ENCODE peak calls at places on chromosomes 16 and 17, in nine cellular contexts. One of them, this sample, is unnamed.
A peak's percentile ranks its signal among the peaks of the same experiment; 100 is the strongest.

GRCh38 chr16:5580772-5581171 is 483.2 kb upstream of the EEF2KMT start:
- DNase-seq in prostate gland: no peak
- DNase-seq in HCT116: no peak
- DNase-seq in mammary epithelial cell: no peak
- DNase-seq in SK-N-MC: no peak
- DNase-seq in body of pancreas: no peak
- DNase-seq in upper lobe of right lung: no peak
- DNase-seq in PC-3: no peak
- DNase-seq in mesenchymal stem cell: no peak
- DNase-seq in this sample: no peak

GRCh38 chr17:79074650-79075432 is at the start of gene ENGASE:
- DNase-seq in body of pancreas: peak; percentile 98
- DNase-seq in upper lobe of right lung: peak; percentile 99
- DNase-seq in PC-3: peak; percentile 97
- DNase-seq in SK-N-MC: no peak
- DNase-seq in mammary epithelial cell: peak; percentile 87
- DNase-seq in prostate gland: peak; percentile 93
- DNase-seq in mesenchymal stem cell: peak; percentile 91
- DNase-seq in HCT116: peak; percentile 92
- DNase-seq in this sample: peak; percentile 93

GRCh38 chr16:19517424-19518089 is 4.3 kb downstream of the GDE1 start:
- DNase-seq in prostate gland: no peak
- DNase-seq in PC-3: peak; percentile 92
- DNase-seq in upper lobe of right lung: no peak
- DNase-seq in mesenchymal stem cell: peak; percentile 80
- DNase-seq in SK-N-MC: no peak
- DNase-seq in HCT116: no peak
- DNase-seq in body of pancreas: no peak
- DNase-seq in mammary epithelial cell: peak; percentile 79
- DNase-seq in this sample: peak; percentile 73

GRCh38 chr17:67942810-67943209 is 53.5 kb downstream of the C17orf58 start:
- DNase-seq in mesenchymal stem cell: peak; percentile 7
- DNase-seq in upper lobe of right lung: no peak
- DNase-seq in mammary epithelial cell: no peak
- DNase-seq in HCT116: no peak
- DNase-seq in SK-N-MC: no peak
- DNase-seq in prostate gland: no peak
- DNase-seq in PC-3: peak; percentile 75
- DNase-seq in body of pancreas: no peak
- DNase-seq in this sample: no peak

GRCh38 chr16:21940570-21940969 is 12.6 kb upstream of the UQCRC2 start:
- DNase-seq in HCT116: no peak
- DNase-seq in upper lobe of right lung: no peak
- DNase-seq in prostate gland: no peak
- DNase-seq in SK-N-MC: no peak
- DNase-seq in body of pancreas: no peak
- DNase-seq in PC-3: no peak
- DNase-seq in mammary epithelial cell: no peak
- DNase-seq in mesenchymal stem cell: no peak
- DNase-seq in this sample: no peak

GRCh38 chr16:3846595-3847091 is 33.9 kb downstream of the CREBBP start:
- DNase-seq in mammary epithelial cell: no peak
- DNase-seq in prostate gland: no peak
- DNase-seq in upper lobe of right lung: no peak
- DNase-seq in mesenchymal stem cell: no peak
- DNase-seq in PC-3: no peak
- DNase-seq in HCT116: no peak
- DNase-seq in SK-N-MC: no peak
- DNase-seq in body of pancreas: no peak
- DNase-seq in this sample: no peak

GRCh38 chr17:65799454-65799853 is 238.0 kb upstream of the AXIN2 start:
- DNase-seq in SK-N-MC: no peak
- DNase-seq in PC-3: no peak
- DNase-seq in mammary epithelial cell: no peak
- DNase-seq in upper lobe of right lung: no peak
- DNase-seq in prostate gland: no peak
- DNase-seq in HCT116: no peak
- DNase-seq in body of pancreas: no peak
- DNase-seq in mesenchymal stem cell: no peak
- DNase-seq in this sample: no peak

GRCh38 chr17:40862985-40863733 is 3.9 kb downstream of the KRT12 start:
- DNase-seq in HCT116: no peak
- DNase-seq in mammary epithelial cell: no peak
- DNase-seq in PC-3: no peak
- DNase-seq in mesenchymal stem cell: peak; percentile 15
- DNase-seq in body of pancreas: no peak
- DNase-seq in upper lobe of right lung: no peak
- DNase-seq in prostate gland: no peak
- DNase-seq in SK-N-MC: no peak
- DNase-seq in this sample: no peak

GRCh38 chr17:38707678-38708351 is 2.7 kb downstream of the MLLT6 start:
- DNase-seq in HCT116: no peak
- DNase-seq in prostate gland: no peak
- DNase-seq in upper lobe of right lung: no peak
- DNase-seq in PC-3: no peak
- DNase-seq in mesenchymal stem cell: no peak
- DNase-seq in SK-N-MC: no peak
- DNase-seq in body of pancreas: no peak
- DNase-seq in mammary epithelial cell: no peak
- DNase-seq in this sample: no peak

GRCh38 chr16:57667526-57668258 is 414 bp upstream of the ADGRG3 start:
- DNase-seq in body of pancreas: no peak
- DNase-seq in mesenchymal stem cell: peak; percentile 59
- DNase-seq in upper lobe of right lung: peak; percentile 78
- DNase-seq in HCT116: no peak
- DNase-seq in prostate gland: no peak
- DNase-seq in SK-N-MC: no peak
- DNase-seq in PC-3: no peak
- DNase-seq in mammary epithelial cell: no peak
- DNase-seq in this sample: no peak

GRCh38 chr16:11159189-11159588 is 96.8 kb downstream of the SOCS1 start:
- DNase-seq in body of pancreas: no peak
- DNase-seq in upper lobe of right lung: no peak
- DNase-seq in SK-N-MC: no peak
- DNase-seq in HCT116: no peak
- DNase-seq in mammary epithelial cell: no peak
- DNase-seq in prostate gland: no peak
- DNase-seq in mesenchymal stem cell: no peak
- DNase-seq in PC-3: no peak
- DNase-seq in this sample: no peak

GRCh38 chr16:83176802-83177201 is 550.0 kb downstream of the CDH13 start:
- DNase-seq in body of pancreas: no peak
- DNase-seq in mammary epithelial cell: no peak
- DNase-seq in SK-N-MC: no peak
- DNase-seq in mesenchymal stem cell: no peak
- DNase-seq in upper lobe of right lung: no peak
- DNase-seq in HCT116: no peak
- DNase-seq in PC-3: no peak
- DNase-seq in prostate gland: no peak
- DNase-seq in this sample: no peak

GRCh38 chr17:57963149-57963511 is 7.9 kb upstream of the CUEDC1 start:
- DNase-seq in upper lobe of right lung: no peak
- DNase-seq in body of pancreas: no peak
- DNase-seq in SK-N-MC: no peak
- DNase-seq in mammary epithelial cell: no peak
- DNase-seq in prostate gland: no peak
- DNase-seq in mesenchymal stem cell: no peak
- DNase-seq in PC-3: no peak
- DNase-seq in HCT116: no peak
- DNase-seq in this sample: no peak

GRCh38 chr16:82782715-82783251 is 156.0 kb downstream of the CDH13 start:
- DNase-seq in mesenchymal stem cell: no peak
- DNase-seq in PC-3: no peak
- DNase-seq in body of pancreas: peak; percentile 50
- DNase-seq in prostate gland: peak; percentile 8
- DNase-seq in upper lobe of right lung: no peak
- DNase-seq in SK-N-MC: no peak
- DNase-seq in mammary epithelial cell: no peak
- DNase-seq in HCT116: no peak
- DNase-seq in this sample: no peak

GRCh38 chr16:74480150-74481029 is 59.1 kb upstream of the CLEC18B start:
- DNase-seq in PC-3: peak; percentile 90
- DNase-seq in prostate gland: peak; percentile 83
- DNase-seq in HCT116: peak; percentile 71
- DNase-seq in mesenchymal stem cell: no peak
- DNase-seq in body of pancreas: peak; percentile 10
- DNase-seq in SK-N-MC: no peak
- DNase-seq in mammary epithelial cell: peak; percentile 72
- DNase-seq in upper lobe of right lung: no peak
- DNase-seq in this sample: peak; percentile 90

GRCh38 chr16:81987121-81987520 is 24.1 kb downstream of the SDR42E1 start:
- DNase-seq in upper lobe of right lung: no peak
- DNase-seq in PC-3: no peak
- DNase-seq in SK-N-MC: no peak
- DNase-seq in HCT116: no peak
- DNase-seq in body of pancreas: no peak
- DNase-seq in mesenchymal stem cell: no peak
- DNase-seq in mammary epithelial cell: no peak
- DNase-seq in prostate gland: no peak
- DNase-seq in this sample: no peak

GRCh38 chr17:65013613-65014391 is 42.7 kb downstream of the GNA13 start:
- DNase-seq in mesenchymal stem cell: peak; percentile 88
- DNase-seq in PC-3: peak; percentile 85
- DNase-seq in mammary epithelial cell: peak; percentile 84
- DNase-seq in body of pancreas: no peak
- DNase-seq in SK-N-MC: no peak
- DNase-seq in prostate gland: no peak
- DNase-seq in HCT116: peak; percentile 37
- DNase-seq in upper lobe of right lung: no peak
- DNase-seq in this sample: peak; percentile 48

GRCh38 chr17:45790296-45790922 is 6.3 kb downstream of the CRHR1 start:
- DNase-seq in HCT116: no peak
- DNase-seq in body of pancreas: peak; percentile 42
- DNase-seq in PC-3: peak; percentile 27
- DNase-seq in mammary epithelial cell: no peak
- DNase-seq in mesenchymal stem cell: no peak
- DNase-seq in SK-N-MC: no peak
- DNase-seq in upper lobe of right lung: no peak
- DNase-seq in prostate gland: peak; percentile 62
- DNase-seq in this sample: no peak

GRCh38 chr17:45334231-45334630 is 17.4 kb upstream of the MAP3K14 start:
- DNase-seq in mesenchymal stem cell: no peak
- DNase-seq in body of pancreas: no peak
- DNase-seq in HCT116: no peak
- DNase-seq in prostate gland: no peak
- DNase-seq in SK-N-MC: no peak
- DNase-seq in mammary epithelial cell: no peak
- DNase-seq in PC-3: no peak
- DNase-seq in upper lobe of right lung: peak; percentile 32
- DNase-seq in this sample: no peak

DNA sequence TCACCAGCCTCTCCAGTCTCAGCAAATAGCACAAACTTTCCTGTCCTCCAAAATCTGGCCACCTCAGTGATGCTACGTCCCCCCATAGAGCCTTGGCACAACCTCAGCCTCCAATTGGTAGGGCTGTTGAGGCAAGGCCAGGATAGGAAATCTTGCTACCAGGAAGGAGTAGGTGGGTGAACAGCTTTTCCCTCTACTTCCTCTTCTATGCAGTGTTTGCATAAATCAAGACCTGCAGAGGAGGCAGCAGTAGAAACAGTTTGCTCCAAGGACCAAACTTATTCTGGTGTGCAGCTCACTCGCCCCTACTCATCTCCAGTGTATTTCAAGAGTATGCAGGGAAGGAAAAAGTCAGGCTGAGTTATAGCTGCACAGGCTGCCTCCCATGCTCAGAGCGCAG is 740 bp upstream of the DPEP2 start:
- DNase-seq in prostate gland: no peak
- DNase-seq in upper lobe of right lung: no peak
- DNase-seq in mesenchymal stem cell: no peak
- DNase-seq in body of pancreas: no peak
- DNase-seq in PC-3: no peak
- DNase-seq in SK-N-MC: no peak
- DNase-seq in mammary epithelial cell: no peak
- DNase-seq in HCT116: no peak
- DNase-seq in this sample: no peak
- H3K27ac ChIP-seq in prostate gland: no peak overlapping the region
- H3K27ac ChIP-seq in upper lobe of right lung: peak overlapping the region; percentile 79
- H3K27ac ChIP-seq in mesenchymal stem cell: no peak overlapping the region
- H3K27ac ChIP-seq in body of pancreas: peak overlapping the region; percentile 48
- H3K27ac ChIP-seq in PC-3: no peak overlapping the region
- H3K27ac ChIP-seq in SK-N-MC: no peak overlapping the region
- H3K27ac ChIP-seq in mammary epithelial cell: no peak overlapping the region
- H3K27ac ChIP-seq in HCT116: no peak overlapping the region
- H3K27ac ChIP-seq in this sample: no peak overlapping the region

DNA sequence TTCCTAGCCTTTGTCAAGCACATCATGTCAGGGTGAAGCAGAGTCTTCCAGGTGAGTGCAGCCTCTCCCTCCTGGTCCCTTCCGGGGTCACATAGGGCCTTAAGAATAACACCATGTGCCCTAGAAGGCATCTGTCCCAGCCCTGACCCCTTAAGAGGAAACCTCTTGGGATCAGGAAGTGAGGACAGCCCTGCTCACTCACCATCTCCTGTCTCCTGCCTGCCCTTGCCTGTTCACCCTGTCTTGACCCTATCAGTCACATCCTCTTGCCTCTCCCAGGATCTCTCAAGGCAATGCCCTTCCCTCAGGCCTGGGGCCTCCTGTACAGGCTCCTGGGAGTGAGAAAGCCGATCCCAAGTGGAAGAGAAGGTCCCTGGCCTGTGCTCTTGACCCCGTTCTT is 13.9 kb downstream of the MYL4 start:
- DNase-seq in HCT116: no peak
- DNase-seq in upper lobe of right lung: no peak
- DNase-seq in SK-N-MC: no peak
- DNase-seq in PC-3: no peak
- DNase-seq in mammary epithelial cell: peak; percentile 31
- DNase-seq in body of pancreas: no peak
- DNase-seq in mesenchymal stem cell: no peak
- DNase-seq in prostate gland: no peak
- DNase-seq in this sample: peak; percentile 22
- H3K27ac ChIP-seq in HCT116: no peak overlapping the region
- H3K27ac ChIP-seq in upper lobe of right lung: no peak overlapping the region
- H3K27ac ChIP-seq in SK-N-MC: no peak overlapping the region
- H3K27ac ChIP-seq in PC-3: no peak overlapping the region
- H3K27ac ChIP-seq in mammary epithelial cell: no peak overlapping the region
- H3K27ac ChIP-seq in body of pancreas: no peak overlapping the region
- H3K27ac ChIP-seq in mesenchymal stem cell: no peak overlapping the region
- H3K27ac ChIP-seq in prostate gland: no peak overlapping the region
- H3K27ac ChIP-seq in this sample: no peak overlapping the region

GRCh38 chr17:49692751-49693150 is 14.9 kb upstream of the SPOP start:
- DNase-seq in SK-N-MC: no peak
- DNase-seq in upper lobe of right lung: no peak
- DNase-seq in mesenchymal stem cell: no peak
- DNase-seq in prostate gland: no peak
- DNase-seq in HCT116: no peak
- DNase-seq in mammary epithelial cell: no peak
- DNase-seq in PC-3: no peak
- DNase-seq in body of pancreas: no peak
- DNase-seq in this sample: no peak
- H3K27ac ChIP-seq in SK-N-MC: no peak overlapping the region
- H3K27ac ChIP-seq in upper lobe of right lung: no peak overlapping the region
- H3K27ac ChIP-seq in mesenchymal stem cell: no peak overlapping the region
- H3K27ac ChIP-seq in prostate gland: peak overlapping the region; percentile 75
- H3K27ac ChIP-seq in HCT116: no peak overlapping the region
- H3K27ac ChIP-seq in mammary epithelial cell: no peak overlapping the region
- H3K27ac ChIP-seq in PC-3: no peak overlapping the region
- H3K27ac ChIP-seq in body of pancreas: no peak overlapping the region
- H3K27ac ChIP-seq in this sample: no peak overlapping the region

GRCh38 chr16:52611817-52612673 is 65.1 kb upstream of the TOX3 start:
- DNase-seq in PC-3: peak; percentile 1
- DNase-seq in body of pancreas: peak; percentile 56
- DNase-seq in prostate gland: no peak
- DNase-seq in mesenchymal stem cell: no peak
- DNase-seq in mammary epithelial cell: no peak
- DNase-seq in upper lobe of right lung: no peak
- DNase-seq in SK-N-MC: no peak
- DNase-seq in HCT116: no peak
- DNase-seq in this sample: no peak
- H3K27ac ChIP-seq in PC-3: no peak overlapping the region
- H3K27ac ChIP-seq in body of pancreas: peak overlapping the region; percentile 30
- H3K27ac ChIP-seq in prostate gland: no peak overlapping the region
- H3K27ac ChIP-seq in mesenchymal stem cell: peak overlapping the region; percentile 34
- H3K27ac ChIP-seq in mammary epithelial cell: no peak overlapping the region
- H3K27ac ChIP-seq in upper lobe of right lung: no peak overlapping the region
- H3K27ac ChIP-seq in SK-N-MC: no peak overlapping the region
- H3K27ac ChIP-seq in HCT116: no peak overlapping the region
- H3K27ac ChIP-seq in this sample: no peak overlapping the region